ENCODE peak calls at places on chromosomes 11 and 22, in six cellular contexts. G is cardiac muscle cell, W is choroid plexus epithelial cell, C is WERI-Rb-1, N is fibroblast of the aortic adventitia, O is Peyer's patch. K is an unnamed sample.

GRCh38 chr22:22171357-22172218 is 73.0 kb upstream of the VPREB1 start:
- DNase-seq in O (no peak), C (peak; percentile 38), G (no peak), W (peak; percentile 18), N (no peak), K (no peak)

GRCh38 chr11:44627911-44628729 is 62.7 kb downstream of the CD82 start:
- DNase-seq in N (peak; percentile 34), G (peak; percentile 15), O (no peak), W (no peak), C (peak; percentile 9), K (peak; percentile 36)

GRCh38 chr11:2383823-2384722 is 7.0 kb downstream of the CD81 start:
- DNase-seq in C (no peak), G (no peak), N (no peak), O (peak; percentile 83), W (no peak), K (no peak)

GRCh38 chr11:129331217-129331616 is 44.4 kb upstream of the BARX2 start:
- DNase-seq in O (no peak), C (no peak), W (no peak), N (peak; percentile 40), G (no peak), K (no peak)

GRCh38 chr11:35324981-35325380 is 94.4 kb downstream of the SLC1A2 start:
- DNase-seq in N (peak; percentile 37), W (no peak), C (no peak), G (no peak), O (no peak), K (no peak)

GRCh38 chr11:101224221-101224620 is 94.6 kb upstream of the PGR start:
- DNase-seq in G (no peak), O (no peak), W (no peak), N (no peak), C (no peak), K (no peak)

GRCh38 chr22:27453688-27454087 is 347.9 kb downstream of the MN1 start:
- DNase-seq in G (no peak), C (no peak), O (no peak), W (no peak), N (no peak), K (no peak)

GRCh38 chr11:61587951-61588695 is 7.2 kb upstream of the SYT7 start:
- DNase-seq in N (no peak), G (peak; percentile 33), O (peak; percentile 51), W (no peak), C (peak; percentile 97), K (peak; percentile 29)

GRCh38 chr22:48756146-48757111 is 1071.2 kb downstream of the BRD1 start:
- DNase-seq in G (no peak), C (no peak), W (no peak), O (no peak), N (no peak), K (no peak)

GRCh38 chr22:35379146-35379993 is 1.5 kb upstream of the HMOX1 start:
- DNase-seq in W (no peak), N (no peak), C (no peak), G (no peak), O (no peak), K (no peak)

GRCh38 chr11:75765116-75765515 is 3.5 kb upstream of the DGAT2 start:
- DNase-seq in G (no peak), W (no peak), C (no peak), O (no peak), N (no peak), K (no peak)

GRCh38 chr11:819129-819931 is 616 bp downstream of the PNPLA2 start:
- DNase-seq in N (peak; percentile 78), O (peak; percentile 95), C (peak; percentile 92), W (peak; percentile 84), G (peak; percentile 98), K (peak; percentile 91)

GRCh38 chr11:108838102-108838803 is 173.4 kb downstream of the DDX10 start:
- DNase-seq in G (no peak), O (no peak), C (no peak), N (no peak), W (no peak), K (no peak)

GRCh38 chr11:127074151-127074761 is 73.7 kb upstream of the KIRREL3 start:
- DNase-seq in G (peak; percentile 34), W (no peak), N (peak; percentile 19), C (peak; percentile 75), O (no peak), K (no peak)

GRCh38 chr11:6531267-6531752 is 34.2 kb downstream of the DNHD1 start:
- DNase-seq in G (peak; percentile 40), C (peak; percentile 34), W (peak; percentile 66), N (peak; percentile 68), O (no peak), K (no peak)

GRCh38 chr11:12556788-12557384 is 117.3 kb upstream of the TEAD1 start:
- DNase-seq in G (peak; percentile 86), O (no peak), N (peak; percentile 99), C (no peak), W (peak; percentile 73), K (no peak)

GRCh38 chr11:88709567-88709966 is 356.2 kb downstream of the GRM5 start:
- DNase-seq in W (no peak), O (no peak), N (no peak), G (no peak), C (no peak), K (no peak)

GRCh38 chr11:27211370-27212127 is 151.5 kb downstream of the CCDC34 start:
- DNase-seq in N (no peak), C (peak; percentile 38), W (no peak), O (no peak), G (no peak), K (no peak)

GRCh38 chr22:46123694-46124382 is 26.5 kb upstream of the PPARA start:
- DNase-seq in C (no peak), G (no peak), W (no peak), O (no peak), N (no peak), K (no peak)

GRCh38 chr22:40636380-40637180 is at the start of gene MRTFA:
- DNase-seq in O (peak; percentile 100), C (peak; percentile 100), G (peak; percentile 99), W (peak; percentile 100), N (peak; percentile 100), K (peak; percentile 98)

GRCh38 chr11:117876341-117877119 is at the start of gene FXYD6:
- DNase-seq in W (peak; percentile 30), O (no peak), G (peak; percentile 92), C (peak; percentile 84), N (no peak), K (peak; percentile 8)

GRCh38 chr22:29883045-29883830 is at the start of gene MTMR3:
- DNase-seq in G (peak; percentile 95), C (peak; percentile 94), N (peak; percentile 81), W (peak; percentile 93), O (peak; percentile 96), K (peak; percentile 91)

GRCh38 chr22:29883831-29884139 is 811 bp downstream of the MTMR3 start:
- DNase-seq in C (no peak), N (no peak), G (no peak), O (no peak), W (no peak), K (no peak)

GRCh38 chr22:29879738-29880137 is 3.2 kb upstream of the MTMR3 start:
- DNase-seq in C (no peak), W (no peak), N (no peak), G (no peak), O (no peak), K (no peak)

GRCh38 chr22:29885610-29886009 is 2.6 kb downstream of the MTMR3 start:
- DNase-seq in C (no peak), G (peak; percentile 62), O (no peak), N (no peak), W (no peak), K (no peak)

DNA sequence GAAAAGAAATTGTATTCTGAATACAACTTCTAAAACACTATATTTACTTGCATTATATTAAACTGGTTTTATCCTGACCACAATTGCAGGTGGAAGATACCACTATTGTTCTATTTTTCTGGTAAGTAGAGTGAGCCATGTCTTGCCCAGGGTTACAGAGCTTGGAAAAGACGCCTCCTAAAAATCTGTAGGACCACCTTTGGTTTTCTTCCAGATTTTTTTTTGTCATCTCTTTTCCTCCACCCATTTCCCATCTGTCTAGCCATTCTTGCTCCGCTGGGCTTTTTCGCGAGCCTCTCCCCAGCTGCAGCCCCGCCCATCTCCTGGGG is 294 bp upstream of the MTMR3 start:
- DNase-seq in N (no peak), G (no peak), O (no peak), W (no peak), C (no peak), K (no peak)
- H3K4me3 ChIP-seq in N (peak overlapping the region; percentile 42), G (peak overlapping the region; percentile 99), O (peak overlapping the region; percentile 83), W (peak overlapping the region; percentile 20), C (no peak overlapping the region), K (peak overlapping the region; percentile 75)

GRCh38 chr11:107565219-107565937 is at the start of gene ALKBH8:
- DNase-seq in G (peak; percentile 77), O (peak; percentile 78), C (peak; percentile 76), W (peak; percentile 71), N (peak; percentile 63), K (peak; percentile 73)

GRCh38 chr11:107561688-107562087 is 3.8 kb downstream of the ALKBH8 start:
- DNase-seq in G (no peak), W (peak; percentile 61), C (no peak), N (peak; percentile 71), O (no peak), K (no peak)

GRCh38 chr11:107562647-107563208 is 2.8 kb downstream of the ALKBH8 start:
- DNase-seq in N (peak; percentile 59), O (no peak), C (no peak), W (peak; percentile 62), G (no peak), K (no peak)

GRCh38 chr11:107564877-107565218 is 687 bp downstream of the ALKBH8 start:
- DNase-seq in C (no peak), W (no peak), O (no peak), G (no peak), N (no peak), K (no peak)

DNA sequence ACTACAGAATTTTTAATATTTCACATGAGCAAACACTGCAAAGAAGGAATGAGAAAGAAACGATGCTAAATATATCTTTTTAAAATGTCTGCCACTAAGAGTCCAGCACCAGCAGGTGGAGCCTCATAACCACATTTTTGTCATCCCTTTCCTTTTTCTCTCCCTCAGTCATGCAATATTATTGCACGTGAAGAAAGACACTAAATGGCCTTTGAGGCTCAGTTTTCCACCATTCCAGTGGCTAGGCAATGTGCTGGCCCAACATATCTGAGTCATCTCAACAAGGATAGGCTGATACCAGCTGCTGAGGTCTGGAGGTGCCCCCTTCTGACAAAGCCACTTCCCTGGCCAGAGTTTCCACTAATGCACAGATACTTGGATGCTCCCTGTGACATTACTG is 1.8 kb downstream of the ALKBH8 start:
- DNase-seq in N (peak; percentile 78), G (peak; percentile 51), W (peak; percentile 75), C (peak; percentile 30), O (peak; percentile 34), K (no peak)
- H3K4me3 ChIP-seq in N (peak overlapping the region; percentile 43), G (no peak overlapping the region), W (no peak overlapping the region), C (no peak overlapping the region), O (no peak overlapping the region), K (no peak overlapping the region)

DNA sequence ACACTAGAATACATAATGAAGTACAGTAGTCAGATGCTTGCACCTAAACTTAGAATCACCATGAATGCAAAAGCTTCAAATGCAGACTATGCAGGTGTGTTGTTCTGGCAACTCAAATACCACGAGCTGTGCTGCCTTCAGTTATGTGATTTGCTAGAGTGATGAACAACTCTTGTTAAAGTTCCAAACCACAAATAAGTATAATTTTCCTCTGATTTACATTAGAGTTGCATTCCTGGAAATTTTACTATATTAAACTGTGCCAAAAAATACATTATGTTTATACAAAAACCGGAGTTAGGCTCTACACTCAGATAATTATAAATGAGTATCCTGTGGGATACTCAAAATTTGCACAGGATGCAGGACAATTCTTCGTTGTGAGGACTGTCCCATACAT is 3.0 kb downstream of the TMEM218 start:
- DNase-seq in N (no peak), W (no peak), G (no peak), O (no peak), C (no peak), K (no peak)
- H3K4me3 ChIP-seq in N (no peak overlapping the region), W (no peak overlapping the region), G (no peak overlapping the region), O (no peak overlapping the region), C (no peak overlapping the region), K (no peak overlapping the region)

GRCh38 chr22:38309614-38310517 is 7.4 kb downstream of the CSNK1E start:
- DNase-seq in C (no peak), G (no peak), N (peak; percentile 65), O (no peak), W (no peak), K (no peak)
- H3K4me3 ChIP-seq in C (no peak overlapping the region), G (no peak overlapping the region), N (no peak overlapping the region), O (no peak overlapping the region), W (no peak overlapping the region), K (no peak overlapping the region)

K was measured in CD8-positive, alpha-beta T cell.